ENCODE peak calls at places on chromosomes 12 and 14, in nine cellular contexts. B, W, O, L, R, H, P, N and M are unnamed samples.

GRCh38 chr12:50647031-50647430 is 116.9 kb upstream of the ATF1 start:
- DNase-seq in H (no peak), N (no peak), B (no peak), O (no peak), R (no peak), P (no peak), W (no peak), L (no peak), M (no peak)

GRCh38 chr14:79745046-79745445 is 466.3 kb downstream of the DIO2 start:
- DNase-seq in L (no peak), P (no peak), R (no peak), N (no peak), B (no peak), O (no peak), W (no peak), H (no peak), M (no peak)

GRCh38 chr12:27936196-27936595 is 36.3 kb downstream of the PTHLH start:
- DNase-seq in O (no peak), H (no peak), P (no peak), L (peak; percentile 5), B (no peak), W (no peak), R (no peak), N (no peak), M (no peak)

GRCh38 chr12:62717636-62718035 is 217.3 kb downstream of the PPM1H start:
- DNase-seq in H (no peak), B (no peak), N (no peak), L (peak; percentile 54), P (no peak), R (no peak), W (no peak), O (no peak), M (no peak)

GRCh38 chr12:32736445-32736844 is 19.3 kb downstream of the YARS2 start:
- DNase-seq in O (no peak), H (no peak), R (no peak), N (no peak), L (no peak), P (no peak), W (no peak), B (no peak), M (no peak)

GRCh38 chr14:104981699-104982541 is 3.7 kb upstream of the CLBA1 start:
- DNase-seq in P (no peak), B (no peak), H (no peak), L (no peak), W (no peak), R (no peak), O (no peak), N (no peak), M (no peak)

GRCh38 chr14:55129086-55129427 is at the start of gene LGALS3:
- DNase-seq in N (no peak), O (peak; percentile 71), H (peak; percentile 67), W (no peak), B (peak; percentile 64), P (peak; percentile 25), L (peak; percentile 83), R (peak; percentile 80), M (no peak)

GRCh38 chr12:109120557-109120956 is 4.2 kb downstream of the ACACB start:
- DNase-seq in B (no peak), R (no peak), W (no peak), H (no peak), O (no peak), P (no peak), N (no peak), L (no peak), M (no peak)

GRCh38 chr12:79373896-79374499 is 316.8 kb downstream of the PAWR start:
- DNase-seq in B (no peak), W (no peak), N (peak; percentile 20), H (no peak), O (no peak), P (peak; percentile 2), R (no peak), L (peak; percentile 47), M (peak; percentile 54)